ENCODE peak calls at places on chromosomes 2 and 18, in seven cellular contexts. One of them, this sample, is unnamed.

GRCh38 chr2:31079665-31080064 is 58.6 kb downstream of the GALNT14 start:
- DNase-seq in effector memory CD4-positive, alpha-beta T cell: no peak
- DNase-seq in GM23338: peak; percentile 75
- DNase-seq in kidney: peak; percentile 42
- DNase-seq in fibroblast of lung: no peak
- DNase-seq in upper lobe of right lung: no peak
- DNase-seq in adrenal gland: no peak
- DNase-seq in this sample: no peak

GRCh38 chr2:162480067-162480466 is 136.1 kb downstream of the GCA start:
- DNase-seq in effector memory CD4-positive, alpha-beta T cell: no peak
- DNase-seq in GM23338: no peak
- DNase-seq in kidney: no peak
- DNase-seq in fibroblast of lung: peak; percentile 66
- DNase-seq in upper lobe of right lung: no peak
- DNase-seq in adrenal gland: no peak
- DNase-seq in this sample: no peak

GRCh38 chr18:26440644-26441043 is 107.7 kb downstream of the KCTD1 start:
- DNase-seq in effector memory CD4-positive, alpha-beta T cell: no peak
- DNase-seq in GM23338: no peak
- DNase-seq in kidney: no peak
- DNase-seq in fibroblast of lung: no peak
- DNase-seq in upper lobe of right lung: no peak
- DNase-seq in adrenal gland: no peak
- DNase-seq in this sample: no peak

GRCh38 chr2:205730701-205731271 is 48.5 kb downstream of the NRP2 start:
- DNase-seq in effector memory CD4-positive, alpha-beta T cell: no peak
- DNase-seq in GM23338: peak; percentile 39
- DNase-seq in kidney: no peak
- DNase-seq in fibroblast of lung: peak; percentile 65
- DNase-seq in upper lobe of right lung: no peak
- DNase-seq in adrenal gland: no peak
- DNase-seq in this sample: no peak

GRCh38 chr2:237264480-237265219 is 149.3 kb downstream of the COL6A3 start:
- DNase-seq in effector memory CD4-positive, alpha-beta T cell: no peak
- DNase-seq in GM23338: no peak
- DNase-seq in kidney: no peak
- DNase-seq in fibroblast of lung: peak; percentile 98
- DNase-seq in upper lobe of right lung: no peak
- DNase-seq in adrenal gland: no peak
- DNase-seq in this sample: no peak

GRCh38 chr2:218266316-218266979 is 3.5 kb downstream of the AAMP start:
- DNase-seq in effector memory CD4-positive, alpha-beta T cell: no peak
- DNase-seq in GM23338: no peak
- DNase-seq in kidney: peak; percentile 73
- DNase-seq in fibroblast of lung: no peak
- DNase-seq in upper lobe of right lung: no peak
- DNase-seq in adrenal gland: no peak
- DNase-seq in this sample: no peak

GRCh38 chr2:232483923-232484627 is 3.6 kb downstream of the ECEL1 start:
- DNase-seq in effector memory CD4-positive, alpha-beta T cell: no peak
- DNase-seq in GM23338: no peak
- DNase-seq in kidney: peak; percentile 34
- DNase-seq in fibroblast of lung: no peak
- DNase-seq in upper lobe of right lung: peak; percentile 51
- DNase-seq in adrenal gland: peak; percentile 6
- DNase-seq in this sample: no peak

GRCh38 chr2:70790079-70790963 is at the start of gene FIGLA:
- DNase-seq in effector memory CD4-positive, alpha-beta T cell: no peak
- DNase-seq in GM23338: peak; percentile 73
- DNase-seq in kidney: peak; percentile 75
- DNase-seq in fibroblast of lung: no peak
- DNase-seq in upper lobe of right lung: no peak
- DNase-seq in adrenal gland: no peak
- DNase-seq in this sample: no peak

GRCh38 chr2:121080013-121080772 is 204.8 kb downstream of the TFCP2L1 start:
- DNase-seq in effector memory CD4-positive, alpha-beta T cell: no peak
- DNase-seq in GM23338: peak; percentile 86
- DNase-seq in kidney: no peak
- DNase-seq in fibroblast of lung: peak; percentile 26
- DNase-seq in upper lobe of right lung: no peak
- DNase-seq in adrenal gland: no peak
- DNase-seq in this sample: peak; percentile 20

GRCh38 chr2:189662674-189663226 is 1.5 kb downstream of the ASNSD1 start:
- DNase-seq in effector memory CD4-positive, alpha-beta T cell: no peak
- DNase-seq in GM23338: no peak
- DNase-seq in kidney: no peak
- DNase-seq in fibroblast of lung: no peak
- DNase-seq in upper lobe of right lung: no peak
- DNase-seq in adrenal gland: no peak
- DNase-seq in this sample: no peak

GRCh38 chr2:70248810-70249438 is 496 bp upstream of the TIA1 start:
- DNase-seq in effector memory CD4-positive, alpha-beta T cell: no peak
- DNase-seq in GM23338: peak; percentile 84
- DNase-seq in kidney: peak; percentile 93
- DNase-seq in fibroblast of lung: peak; percentile 14
- DNase-seq in upper lobe of right lung: no peak
- DNase-seq in adrenal gland: peak; percentile 86
- DNase-seq in this sample: peak; percentile 90

GRCh38 chr2:59080465-59081181 is 839.5 kb upstream of the FANCL start:
- DNase-seq in effector memory CD4-positive, alpha-beta T cell: no peak
- DNase-seq in GM23338: no peak
- DNase-seq in kidney: no peak
- DNase-seq in fibroblast of lung: no peak
- DNase-seq in upper lobe of right lung: no peak
- DNase-seq in adrenal gland: no peak
- DNase-seq in this sample: no peak

GRCh38 chr2:166350525-166350924 is 25.2 kb downstream of the SCN9A start:
- DNase-seq in effector memory CD4-positive, alpha-beta T cell: no peak
- DNase-seq in GM23338: no peak
- DNase-seq in kidney: no peak
- DNase-seq in fibroblast of lung: no peak
- DNase-seq in upper lobe of right lung: no peak
- DNase-seq in adrenal gland: no peak
- DNase-seq in this sample: no peak

GRCh38 chr2:212984129-212984528 is 167.3 kb downstream of the IKZF2 start:
- DNase-seq in effector memory CD4-positive, alpha-beta T cell: no peak
- DNase-seq in GM23338: no peak
- DNase-seq in kidney: no peak
- DNase-seq in fibroblast of lung: no peak
- DNase-seq in upper lobe of right lung: no peak
- DNase-seq in adrenal gland: no peak
- DNase-seq in this sample: no peak

GRCh38 chr2:75142081-75142480 is 57.2 kb downstream of the TACR1 start:
- DNase-seq in effector memory CD4-positive, alpha-beta T cell: no peak
- DNase-seq in GM23338: no peak
- DNase-seq in kidney: no peak
- DNase-seq in fibroblast of lung: peak; percentile 57
- DNase-seq in upper lobe of right lung: no peak
- DNase-seq in adrenal gland: no peak
- DNase-seq in this sample: no peak

GRCh38 chr2:170821631-170822291 is 5.1 kb downstream of the GAD1 start:
- DNase-seq in effector memory CD4-positive, alpha-beta T cell: no peak
- DNase-seq in GM23338: peak; percentile 31
- DNase-seq in kidney: no peak
- DNase-seq in fibroblast of lung: no peak
- DNase-seq in upper lobe of right lung: no peak
- DNase-seq in adrenal gland: no peak
- DNase-seq in this sample: no peak

GRCh38 chr2:203347375-203347774 is 19.2 kb downstream of the ABI2 start:
- DNase-seq in effector memory CD4-positive, alpha-beta T cell: no peak
- DNase-seq in GM23338: no peak
- DNase-seq in kidney: no peak
- DNase-seq in fibroblast of lung: no peak
- DNase-seq in upper lobe of right lung: no peak
- DNase-seq in adrenal gland: no peak
- DNase-seq in this sample: no peak

GRCh38 chr2:37026050-37026449 is 58.1 kb downstream of the HEATR5B start:
- DNase-seq in effector memory CD4-positive, alpha-beta T cell: no peak
- DNase-seq in GM23338: peak; percentile 83
- DNase-seq in kidney: no peak
- DNase-seq in fibroblast of lung: no peak
- DNase-seq in upper lobe of right lung: no peak
- DNase-seq in adrenal gland: no peak
- DNase-seq in this sample: no peak

GRCh38 chr2:52532956-52533355 is 1234.6 kb upstream of the CHAC2 start:
- DNase-seq in effector memory CD4-positive, alpha-beta T cell: no peak
- DNase-seq in GM23338: no peak
- DNase-seq in kidney: no peak
- DNase-seq in fibroblast of lung: no peak
- DNase-seq in upper lobe of right lung: no peak
- DNase-seq in adrenal gland: no peak
- DNase-seq in this sample: no peak

GRCh38 chr2:8317419-8317818 is 364.4 kb upstream of the ID2 start:
- DNase-seq in effector memory CD4-positive, alpha-beta T cell: no peak
- DNase-seq in GM23338: no peak
- DNase-seq in kidney: no peak
- DNase-seq in fibroblast of lung: no peak
- DNase-seq in upper lobe of right lung: no peak
- DNase-seq in adrenal gland: no peak
- DNase-seq in this sample: no peak
- H3K4me1 ChIP-seq in effector memory CD4-positive, alpha-beta T cell: peaks cover 7% of the 10 kb centered on the region
- H3K4me1 ChIP-seq in GM23338: peaks cover 11% of the 10 kb centered on the region
- H3K4me1 ChIP-seq in kidney: no peaks in the 10 kb centered on the region
- H3K4me1 ChIP-seq in fibroblast of lung: no peaks in the 10 kb centered on the region
- H3K4me1 ChIP-seq in upper lobe of right lung: peaks cover 5% of the 10 kb centered on the region
- H3K4me1 ChIP-seq in adrenal gland: peaks cover 3% of the 10 kb centered on the region
- H3K4me1 ChIP-seq in this sample: peaks cover 28% of the 10 kb centered on the region

DNA sequence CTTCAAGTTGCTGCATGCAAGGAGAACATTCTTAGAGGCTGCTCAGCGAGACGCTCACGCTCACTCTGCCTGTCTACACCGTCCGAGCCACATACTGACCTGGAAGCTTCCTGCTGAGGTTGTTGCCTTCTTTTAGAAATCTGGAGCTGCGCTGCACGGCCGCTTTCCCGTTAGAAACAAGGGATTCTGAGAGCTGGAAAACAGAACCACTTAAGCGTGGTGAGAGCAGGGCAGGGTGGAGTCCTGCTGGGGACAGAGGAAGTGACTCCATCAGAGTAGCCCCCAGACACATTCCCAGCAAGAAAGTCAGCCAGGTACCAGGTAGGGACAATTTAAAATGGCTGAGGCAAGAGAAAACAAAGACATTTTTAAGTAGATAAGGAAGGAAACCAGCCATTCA is 135.2 kb downstream of the LAMA1 start:
- DNase-seq in effector memory CD4-positive, alpha-beta T cell: no peak
- DNase-seq in GM23338: peak; percentile 6
- DNase-seq in kidney: no peak
- DNase-seq in fibroblast of lung: no peak
- DNase-seq in upper lobe of right lung: no peak
- DNase-seq in adrenal gland: no peak
- DNase-seq in this sample: no peak
- H3K27ac ChIP-seq in effector memory CD4-positive, alpha-beta T cell: no peak overlapping the region
- H3K27ac ChIP-seq in GM23338: no peak overlapping the region
- H3K27ac ChIP-seq in kidney: no peak overlapping the region
- H3K27ac ChIP-seq in fibroblast of lung: no peak overlapping the region
- H3K27ac ChIP-seq in upper lobe of right lung: no peak overlapping the region
- H3K27ac ChIP-seq in adrenal gland: no peak overlapping the region
- H3K27ac ChIP-seq in this sample: no peak overlapping the region

DNA sequence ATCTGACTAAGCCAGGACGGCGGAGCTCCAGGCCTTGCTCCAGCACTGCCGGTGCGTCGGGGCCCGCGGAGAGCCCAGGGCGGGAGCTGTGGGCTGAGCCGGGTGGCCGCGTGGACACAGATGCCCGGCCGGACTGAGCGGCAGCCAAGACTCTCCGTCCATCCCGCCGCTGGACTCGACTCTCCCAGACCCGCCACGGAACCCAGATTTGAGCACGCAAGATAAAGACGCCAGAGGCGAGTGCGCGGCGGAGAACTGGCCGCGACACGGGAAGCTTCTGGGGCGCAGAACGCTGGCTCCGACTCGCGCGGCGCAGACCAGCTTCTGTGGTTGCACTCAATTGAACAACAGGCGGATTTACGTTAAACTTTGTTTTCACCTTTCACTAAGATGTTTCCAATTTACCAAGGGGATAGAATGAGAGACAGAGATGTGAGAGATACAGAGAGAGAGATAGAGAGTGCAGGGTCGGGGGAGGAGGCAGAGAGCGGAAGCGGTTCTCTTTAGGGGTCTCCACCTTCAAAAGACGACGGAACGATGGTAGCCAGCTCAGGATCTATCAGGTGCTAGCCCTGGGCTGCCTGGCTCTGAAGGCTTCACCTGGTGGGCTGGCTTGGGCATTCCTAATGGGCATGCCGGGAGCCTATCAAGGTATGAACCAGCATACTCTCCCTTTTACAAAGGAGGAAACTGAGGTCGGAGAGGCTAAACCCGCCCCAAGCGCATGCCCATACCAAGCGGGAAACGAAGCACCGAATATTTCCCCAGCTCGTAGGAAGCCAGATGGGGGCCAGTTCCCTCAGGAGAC is 10.4 kb upstream of the EN1 start:
- DNase-seq in effector memory CD4-positive, alpha-beta T cell: no peak
- DNase-seq in GM23338: peak; percentile 56
- DNase-seq in kidney: no peak
- DNase-seq in fibroblast of lung: no peak
- DNase-seq in upper lobe of right lung: peak; percentile 46
- DNase-seq in adrenal gland: no peak
- DNase-seq in this sample: no peak
- H3K4me3 ChIP-seq in effector memory CD4-positive, alpha-beta T cell: no peak overlapping the region
- H3K4me3 ChIP-seq in GM23338: peak overlapping the region; percentile 60
- H3K4me3 ChIP-seq in kidney: no peak overlapping the region
- H3K4me3 ChIP-seq in fibroblast of lung: no peak overlapping the region
- H3K4me3 ChIP-seq in upper lobe of right lung: no peak overlapping the region
- H3K4me3 ChIP-seq in adrenal gland: no peak overlapping the region
- H3K4me3 ChIP-seq in this sample: no peak overlapping the region

GRCh38 chr2:201828235-201828634 is 21.9 kb downstream of the CDK15 start:
- DNase-seq in effector memory CD4-positive, alpha-beta T cell: no peak
- DNase-seq in GM23338: no peak
- DNase-seq in kidney: no peak
- DNase-seq in fibroblast of lung: no peak
- DNase-seq in upper lobe of right lung: no peak
- DNase-seq in adrenal gland: no peak
- DNase-seq in this sample: no peak

GRCh38 chr2:201833796-201834195 is 27.5 kb downstream of the CDK15 start:
- DNase-seq in effector memory CD4-positive, alpha-beta T cell: no peak
- DNase-seq in GM23338: no peak
- DNase-seq in kidney: no peak
- DNase-seq in fibroblast of lung: peak; percentile 61
- DNase-seq in upper lobe of right lung: no peak
- DNase-seq in adrenal gland: no peak
- DNase-seq in this sample: no peak

GRCh38 chr2:201827621-201828020 is 21.3 kb downstream of the CDK15 start:
- DNase-seq in effector memory CD4-positive, alpha-beta T cell: no peak
- DNase-seq in GM23338: no peak
- DNase-seq in kidney: no peak
- DNase-seq in fibroblast of lung: peak; percentile 91
- DNase-seq in upper lobe of right lung: no peak
- DNase-seq in adrenal gland: no peak
- DNase-seq in this sample: no peak

GRCh38 chr2:201831469-201831868 is 25.1 kb downstream of the CDK15 start:
- DNase-seq in effector memory CD4-positive, alpha-beta T cell: no peak
- DNase-seq in GM23338: no peak
- DNase-seq in kidney: no peak
- DNase-seq in fibroblast of lung: peak; percentile 100
- DNase-seq in upper lobe of right lung: no peak
- DNase-seq in adrenal gland: no peak
- DNase-seq in this sample: no peak

GRCh38 chr2:201830666-201831065 is 24.3 kb downstream of the CDK15 start:
- DNase-seq in effector memory CD4-positive, alpha-beta T cell: no peak
- DNase-seq in GM23338: no peak
- DNase-seq in kidney: no peak
- DNase-seq in fibroblast of lung: no peak
- DNase-seq in upper lobe of right lung: no peak
- DNase-seq in adrenal gland: no peak
- DNase-seq in this sample: no peak
- H3K4me1 ChIP-seq in effector memory CD4-positive, alpha-beta T cell: no peaks in the 10 kb centered on the region
- H3K4me1 ChIP-seq in GM23338: no peaks in the 10 kb centered on the region
- H3K4me1 ChIP-seq in kidney: no peaks in the 10 kb centered on the region
- H3K4me1 ChIP-seq in fibroblast of lung: no peaks in the 10 kb centered on the region
- H3K4me1 ChIP-seq in upper lobe of right lung: no peaks in the 10 kb centered on the region
- H3K4me1 ChIP-seq in adrenal gland: no peaks in the 10 kb centered on the region
- H3K4me1 ChIP-seq in this sample: no peaks in the 10 kb centered on the region